ENCODE peak calls at places on chromosomes 6 and 20, in eight cellular contexts. Y is cardiac muscle cell; V is CD8-positive, alpha-beta memory T cell; Q is effector memory CD4-positive, alpha-beta T cell; I is heart left ventricle; W is pancreas; F is uterus; B is brain microvascular endothelial cell. T is an unnamed sample. For H3K36me3, the result is how much of the 10 kb centered on the place peaks cover.

GRCh38 chr6:346389-347030 is 45.0 kb upstream of the IRF4 start:
- DNase-seq in Y (peak), V (no peak), Q (no peak), I (peak), W (no peak), F (peak), B (peak), T (no peak)

GRCh38 chr6:90319044-90319443 is 22.4 kb upstream of the BACH2 start:
- DNase-seq in Y (peak), V (no peak), Q (no peak), I (no peak), W (no peak), F (no peak), B (no peak), T (no peak)

GRCh38 chr20:2164966-2165365 is 63.3 kb downstream of the STK35 start:
- DNase-seq in Y (no peak), V (no peak), Q (no peak), I (no peak), W (no peak), F (no peak), B (no peak), T (no peak)

GRCh38 chr6:132695773-132696172 is 18.1 kb downstream of the VNN1 start:
- DNase-seq in Y (no peak), V (no peak), Q (no peak), I (no peak), W (no peak), F (no peak), B (no peak), T (no peak)

GRCh38 chr20:43727980-43728590 is 1.3 kb upstream of the GTSF1L start:
- DNase-seq in Y (no peak), V (no peak), Q (no peak), I (no peak), W (no peak), F (no peak), B (no peak), T (peak)

GRCh38 chr6:30828027-30828962 is 56.0 kb upstream of the DDR1 start:
- DNase-seq in Y (peak), V (peak), Q (peak), I (peak), W (peak), F (peak), B (peak), T (peak)

GRCh38 chr20:63457737-63458136 is 14.7 kb downstream of the KCNQ2 start:
- DNase-seq in Y (peak), V (no peak), Q (no peak), I (peak), W (no peak), F (no peak), B (peak), T (no peak)

GRCh38 chr20:58457083-58457680 is 58.0 kb downstream of the APCDD1L start:
- DNase-seq in Y (peak), V (no peak), Q (no peak), I (no peak), W (no peak), F (no peak), B (peak), T (no peak)

GRCh38 chr20:61670274-61670673 is 395.4 kb downstream of the TAF4 start:
- DNase-seq in Y (no peak), V (no peak), Q (no peak), I (no peak), W (no peak), F (no peak), B (no peak), T (no peak)

GRCh38 chr6:167827588-167828324 is 1.0 kb downstream of the AFDN start:
- DNase-seq in Y (peak), V (no peak), Q (peak), I (peak), W (peak), F (peak), B (no peak), T (no peak)

GRCh38 chr6:113169484-113169883 is 687.7 kb upstream of the MARCKS start:
- DNase-seq in Y (peak), V (no peak), Q (no peak), I (no peak), W (no peak), F (no peak), B (peak), T (no peak)

GRCh38 chr20:2809690-2810089 is 5.1 kb upstream of the C20orf141 start:
- DNase-seq in Y (no peak), V (no peak), Q (no peak), I (no peak), W (no peak), F (no peak), B (no peak), T (no peak)

GRCh38 chr6:127102299-127102698 is 16.2 kb upstream of the RSPO3 start:
- DNase-seq in Y (peak), V (no peak), Q (no peak), I (no peak), W (no peak), F (no peak), B (peak), T (no peak)

GRCh38 chr6:135871296-135871695 is 19.8 kb downstream of the PDE7B start:
- DNase-seq in Y (peak), V (no peak), Q (no peak), I (no peak), W (no peak), F (no peak), B (peak), T (no peak)

GRCh38 chr6:49606696-49607390 is 29.8 kb downstream of the RHAG start:
- DNase-seq in Y (peak), V (no peak), Q (no peak), I (no peak), W (no peak), F (no peak), B (peak), T (peak)

DNA sequence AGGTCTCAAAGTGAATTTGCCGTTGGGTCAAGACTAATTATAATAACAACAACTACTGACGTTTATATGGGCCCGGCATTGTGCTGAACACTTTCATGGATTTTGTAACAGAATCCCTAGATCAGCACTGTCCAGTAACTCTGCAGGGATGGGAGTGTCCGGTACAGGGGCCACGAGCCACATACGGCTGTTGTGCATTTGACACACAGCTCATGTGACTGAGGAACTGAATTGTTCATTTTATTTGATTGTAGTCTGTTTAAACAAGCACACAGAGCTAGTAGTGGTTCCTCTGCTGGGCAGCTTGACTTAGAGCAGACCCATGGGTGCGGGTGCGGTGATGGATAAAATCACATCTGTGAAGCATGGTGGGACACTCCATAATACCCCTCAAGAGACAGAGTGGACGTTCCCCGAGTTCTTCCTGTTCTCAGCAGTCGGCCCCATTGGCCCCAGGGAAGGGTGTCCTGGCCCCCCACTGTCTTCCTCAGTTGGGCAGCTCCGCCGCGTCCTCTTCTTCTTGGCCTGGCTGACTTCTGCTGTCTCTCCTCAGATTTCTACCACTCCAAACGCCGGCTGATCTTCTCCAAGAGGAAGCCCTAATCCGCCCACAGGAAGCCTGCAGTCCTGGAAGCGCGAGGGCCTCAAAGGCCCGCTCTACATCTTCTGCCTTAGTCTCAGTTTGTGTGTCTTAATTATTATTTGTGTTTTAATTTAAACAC is 6.8 kb downstream of the CDKN1A start:
- DNase-seq in Y (no peak), V (no peak), Q (no peak), I (no peak), W (no peak), F (no peak), B (no peak), T (no peak)
- H3K36me3 ChIP-seq in Y (under half), V (under half), Q (under half), I (under half), W (under half), F (under half), B (under half), T (under half)

GRCh38 chr20:4766631-4767030 is 44.9 kb downstream of the PRND start:
- DNase-seq in Y (no peak), V (no peak), Q (no peak), I (no peak), W (no peak), F (no peak), B (no peak), T (no peak)
- H3K27ac ChIP-seq in Y (no peak), V (no peak), Q (no peak), I (no peak), W (no peak), F (no peak), B (no peak), T (no peak)

GRCh38 chr20:49270736-49271135 is 7.1 kb downstream of the ZNFX1 start:
- DNase-seq in Y (no peak), V (no peak), Q (no peak), I (no peak), W (no peak), F (no peak), B (no peak), T (no peak)
- H3K36me3 ChIP-seq in Y (under half), V (half or more), Q (half or more), I (half or more), W (under half), F (under half), B (half or more), T (under half)

DNA sequence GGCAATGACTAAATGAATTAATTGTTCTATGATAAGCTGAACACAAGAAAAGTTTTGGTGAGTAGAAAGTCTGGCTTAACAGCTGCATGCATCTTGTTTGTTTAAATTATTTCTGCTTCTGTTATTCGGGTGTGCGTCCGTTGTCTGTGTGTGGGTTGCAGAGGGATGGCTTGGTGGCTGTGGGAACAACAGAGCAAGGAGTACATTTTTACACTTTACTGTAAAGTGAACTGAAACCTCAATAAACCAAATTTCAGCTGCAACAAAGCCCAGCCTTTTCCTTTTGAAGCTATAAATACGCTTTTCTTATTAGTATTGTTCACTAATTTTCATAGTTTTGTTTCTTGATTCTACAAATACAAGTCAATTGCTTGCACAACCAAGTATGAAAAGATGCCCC is 3.5 kb upstream of the LAMP5 start:
- DNase-seq in Y (no peak), V (no peak), Q (no peak), I (no peak), W (no peak), F (no peak), B (no peak), T (no peak)
- H3K27ac ChIP-seq in Y (no peak), V (no peak), Q (no peak), I (no peak), W (no peak), F (no peak), B (no peak), T (no peak)

GRCh38 chr20:44909872-44910689 is at the start of gene PABPC1L:
- DNase-seq in Y (peak), V (peak), Q (peak), I (peak), W (peak), F (peak), B (peak), T (peak)
- H3K36me3 ChIP-seq in Y (under half), V (under half), Q (under half), I (under half), W (under half), F (under half), B (under half), T (under half)

GRCh38 chr6:106771822-106772221 is 142.4 kb downstream of the QRSL1 start:
- DNase-seq in Y (no peak), V (no peak), Q (no peak), I (no peak), W (no peak), F (no peak), B (no peak), T (no peak)

GRCh38 chr6:106773956-106774629 is 144.7 kb downstream of the QRSL1 start:
- DNase-seq in Y (no peak), V (no peak), Q (no peak), I (no peak), W (no peak), F (no peak), B (no peak), T (no peak)

GRCh38 chr6:106772270-106773142 is 143.1 kb downstream of the QRSL1 start:
- DNase-seq in Y (no peak), V (no peak), Q (no peak), I (no peak), W (no peak), F (no peak), B (no peak), T (no peak)

GRCh38 chr6:106770663-106771062 is 141.3 kb downstream of the QRSL1 start:
- DNase-seq in Y (no peak), V (no peak), Q (no peak), I (no peak), W (no peak), F (no peak), B (no peak), T (no peak)

GRCh38 chr6:106773482-106773881 is 144.1 kb downstream of the QRSL1 start:
- DNase-seq in Y (no peak), V (no peak), Q (no peak), I (no peak), W (no peak), F (no peak), B (no peak), T (no peak)
- H3K27ac ChIP-seq in Y (no peak), V (no peak), Q (no peak), I (no peak), W (peak), F (no peak), B (no peak), T (no peak)

DNA sequence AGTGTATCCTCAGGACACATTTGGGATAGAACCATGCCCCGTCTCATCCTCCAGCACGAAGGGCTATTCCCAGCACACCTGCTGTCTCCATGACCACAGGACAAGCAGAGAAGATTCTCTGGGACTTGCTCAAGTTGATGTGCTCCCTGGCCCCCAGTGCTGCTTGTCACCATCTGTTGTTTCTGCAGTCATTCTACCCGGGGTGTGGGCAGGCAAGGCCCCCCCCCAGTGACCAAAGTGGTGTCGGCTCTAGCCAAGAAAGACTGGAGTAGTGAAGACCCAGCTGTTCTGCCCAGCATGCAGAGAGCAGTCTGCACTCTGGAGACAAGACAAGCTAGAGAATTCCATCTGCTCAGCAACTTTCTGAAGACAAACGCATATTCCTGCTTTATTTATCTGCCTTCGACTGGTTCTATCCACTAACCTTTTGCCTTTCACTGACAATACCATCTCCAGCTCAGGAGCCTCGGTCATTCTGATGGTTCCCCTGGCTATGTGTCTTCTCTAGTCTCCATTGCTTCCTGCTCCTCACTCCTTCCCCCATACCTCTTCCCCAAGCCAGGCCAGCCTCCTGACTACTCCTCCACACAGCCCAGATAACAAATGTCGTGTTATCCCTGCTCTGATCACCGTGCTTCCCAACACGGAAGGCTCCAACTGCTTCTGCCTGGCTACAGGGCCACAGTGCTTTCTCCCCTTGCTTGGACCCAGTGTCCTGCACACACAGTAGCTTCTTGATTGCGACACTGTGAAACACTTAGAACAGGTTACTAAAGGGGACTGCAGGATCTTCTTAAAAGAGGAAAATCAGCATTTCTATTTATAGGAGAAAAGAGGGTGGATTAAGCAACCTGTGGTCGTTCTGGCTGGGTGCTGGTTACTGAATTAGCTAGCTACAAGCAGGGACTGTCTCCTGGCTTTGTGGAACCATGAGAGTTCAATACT is 86.7 kb upstream of the EMILIN3 start:
- DNase-seq in Y (no peak), V (no peak), Q (no peak), I (no peak), W (no peak), F (no peak), B (no peak), T (no peak)
- H3K36me3 ChIP-seq in Y (half or more), V (half or more), Q (half or more), I (half or more), W (under half), F (under half), B (under half), T (under half)

GRCh38 chr6:10534418-10534760 is 13.2 kb downstream of the GCNT2 start:
- DNase-seq in Y (no peak), V (no peak), Q (no peak), I (no peak), W (no peak), F (no peak), B (no peak), T (no peak)

GRCh38 chr6:10537726-10538125 is 16.6 kb downstream of the GCNT2 start:
- DNase-seq in Y (no peak), V (no peak), Q (no peak), I (no peak), W (no peak), F (no peak), B (no peak), T (no peak)

GRCh38 chr6:10531942-10532341 is 10.8 kb downstream of the GCNT2 start:
- DNase-seq in Y (no peak), V (no peak), Q (no peak), I (no peak), W (no peak), F (no peak), B (no peak), T (no peak)

GRCh38 chr6:10532392-10532791 is 11.2 kb downstream of the GCNT2 start:
- DNase-seq in Y (no peak), V (no peak), Q (no peak), I (no peak), W (no peak), F (no peak), B (no peak), T (no peak)

GRCh38 chr6:10535198-10535597 is 14.0 kb downstream of the GCNT2 start:
- DNase-seq in Y (no peak), V (no peak), Q (no peak), I (no peak), W (no peak), F (no peak), B (no peak), T (no peak)
- H3K27ac ChIP-seq in Y (no peak), V (no peak), Q (no peak), I (no peak), W (no peak), F (no peak), B (no peak), T (no peak)

DNA sequence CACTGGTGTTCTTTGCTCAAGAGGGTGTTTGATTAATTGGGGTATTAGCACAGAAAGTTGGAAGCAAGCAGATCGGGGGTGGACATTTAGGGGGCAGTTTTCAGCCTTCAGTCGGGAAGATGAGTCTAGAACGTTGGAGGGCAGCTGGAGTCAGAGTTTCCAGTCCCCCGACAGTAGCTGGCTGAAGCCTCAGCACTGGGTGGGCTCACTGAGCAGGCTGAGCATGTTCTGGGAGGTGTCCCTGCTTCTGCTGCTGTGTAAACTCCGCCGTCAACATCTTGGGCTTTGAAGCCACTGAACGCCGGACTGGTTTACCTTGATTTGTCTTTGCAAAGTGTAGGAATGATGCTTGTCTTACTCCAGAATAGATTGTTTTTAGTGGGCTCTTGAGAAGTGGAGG is 15.7 kb upstream of the MROH8 start:
- DNase-seq in Y (no peak), V (no peak), Q (no peak), I (no peak), W (no peak), F (no peak), B (no peak), T (no peak)
- H3K36me3 ChIP-seq in Y (under half), V (under half), Q (under half), I (under half), W (under half), F (under half), B (under half), T (under half)

GRCh38 chr20:33791959-33792597 is 19.1 kb upstream of the CHMP4B start:
- DNase-seq in Y (peak), V (peak), Q (peak), I (peak), W (peak), F (peak), B (peak), T (peak)

GRCh38 chr20:33791540-33791939 is 19.6 kb upstream of the CHMP4B start:
- DNase-seq in Y (no peak), V (no peak), Q (no peak), I (no peak), W (no peak), F (no peak), B (no peak), T (no peak)

GRCh38 chr20:33790571-33790970 is 20.6 kb upstream of the CHMP4B start:
- DNase-seq in Y (no peak), V (no peak), Q (no peak), I (no peak), W (peak), F (no peak), B (no peak), T (peak)

GRCh38 chr20:33791021-33791420 is 20.1 kb upstream of the CHMP4B start:
- DNase-seq in Y (no peak), V (no peak), Q (no peak), I (no peak), W (peak), F (no peak), B (no peak), T (no peak)

GRCh38 chr20:33793011-33793931 is 17.9 kb upstream of the CHMP4B start:
- DNase-seq in Y (peak), V (no peak), Q (no peak), I (peak), W (no peak), F (peak), B (no peak), T (no peak)
- H3K27ac ChIP-seq in Y (peak), V (no peak), Q (no peak), I (peak), W (no peak), F (peak), B (no peak), T (no peak)

T was measured in Peyer's patch.